ENCODE peak calls at places on chromosomes 3 and 15, in seven cellular contexts. C is MM.1S, W is suprapubic skin, D is tibial nerve, J is BJ, G is bronchial epithelial cell, I is IMR-90. K is an unnamed sample. For H3K27me3, the result is how much of the 10 kb centered on the place peaks cover.

GRCh38 chr3:135516143-135516542 is 449.4 kb upstream of the PPP2R3A start:
- DNase-seq in C (no peak), W (no peak), D (no peak), J (peak), G (peak), I (peak), K (peak)

GRCh38 chr15:23897576-23897975 is 210.5 kb upstream of the NDN start:
- DNase-seq in C (no peak), W (no peak), D (no peak), J (no peak), G (no peak), I (no peak), K (no peak)

GRCh38 chr3:33884204-33884561 is 85.8 kb downstream of the PDCD6IP start:
- DNase-seq in C (peak), W (no peak), D (no peak), J (no peak), G (no peak), I (no peak), K (peak)

GRCh38 chr15:94522125-94522524 is 290.8 kb downstream of the MCTP2 start:
- DNase-seq in C (no peak), W (no peak), D (no peak), J (no peak), G (peak), I (no peak), K (no peak)

GRCh38 chr3:197224034-197224444 is 74.4 kb downstream of the DLG1 start:
- DNase-seq in C (peak), W (no peak), D (no peak), J (no peak), G (peak), I (peak), K (peak)

GRCh38 chr3:139108253-139108969 is 63.7 kb upstream of the PRR23C start:
- DNase-seq in C (no peak), W (peak), D (no peak), J (no peak), G (no peak), I (no peak), K (no peak)

GRCh38 chr3:38114052-38114874 is 22.7 kb downstream of the ACAA1 start:
- DNase-seq in C (no peak), W (peak), D (no peak), J (no peak), G (no peak), I (no peak), K (no peak)

GRCh38 chr3:70820397-70820796 is 508.0 kb upstream of the MDFIC2 start:
- DNase-seq in C (no peak), W (no peak), D (no peak), J (no peak), G (no peak), I (no peak), K (no peak)

GRCh38 chr3:143576568-143577270 is 271.5 kb downstream of the SLC9A9 start:
- DNase-seq in C (no peak), W (no peak), D (no peak), J (no peak), G (no peak), I (no peak), K (no peak)

GRCh38 chr3:18393906-18394305 is 31.2 kb downstream of the SATB1 start:
- DNase-seq in C (no peak), W (no peak), D (no peak), J (no peak), G (peak), I (peak), K (no peak)

GRCh38 chr3:5072100-5072816 is 49.8 kb upstream of the ARL8B start:
- DNase-seq in C (no peak), W (peak), D (no peak), J (no peak), G (peak), I (no peak), K (no peak)

GRCh38 chr3:42755681-42756578 is 17.1 kb downstream of the CCDC13 start:
- DNase-seq in C (peak), W (no peak), D (no peak), J (no peak), G (no peak), I (peak), K (no peak)

GRCh38 chr15:47384316-47384715 is 333.0 kb upstream of the SEMA6D start:
- DNase-seq in C (no peak), W (no peak), D (no peak), J (peak), G (peak), I (peak), K (peak)

GRCh38 chr3:127997961-127998360 is 54.3 kb upstream of the SEC61A1 start:
- DNase-seq in C (no peak), W (no peak), D (no peak), J (no peak), G (peak), I (no peak), K (no peak)

GRCh38 chr3:193776626-193777025 is 183.6 kb downstream of the OPA1 start:
- DNase-seq in C (peak), W (no peak), D (no peak), J (no peak), G (no peak), I (no peak), K (no peak)

DNA sequence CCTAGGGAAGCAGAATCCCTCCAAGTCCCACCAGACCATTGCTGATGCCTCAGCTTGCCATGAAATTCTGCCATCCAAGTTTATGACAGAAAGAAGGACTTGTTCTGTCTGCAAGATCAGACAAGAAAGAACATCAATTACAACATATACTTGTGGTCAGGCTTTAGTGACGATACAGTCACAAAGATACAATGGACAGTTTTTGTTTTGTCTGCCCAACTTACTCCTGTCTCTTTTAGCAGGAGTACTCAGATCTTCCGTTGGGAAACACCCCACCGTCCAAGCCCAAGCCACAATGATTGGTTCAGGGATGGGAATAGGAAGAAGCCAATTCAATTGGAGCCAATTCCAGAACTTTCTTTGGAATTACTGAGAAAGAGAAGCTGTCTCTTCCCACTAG is 15.7 kb downstream of the KLHL6 start:
- DNase-seq in C (no peak), W (no peak), D (no peak), J (no peak), G (peak), I (no peak), K (no peak)
- H3K4me3 ChIP-seq in C (no peak), W (no peak), D (no peak), J (no peak), G (no peak), I (no peak), K (no peak)

DNA sequence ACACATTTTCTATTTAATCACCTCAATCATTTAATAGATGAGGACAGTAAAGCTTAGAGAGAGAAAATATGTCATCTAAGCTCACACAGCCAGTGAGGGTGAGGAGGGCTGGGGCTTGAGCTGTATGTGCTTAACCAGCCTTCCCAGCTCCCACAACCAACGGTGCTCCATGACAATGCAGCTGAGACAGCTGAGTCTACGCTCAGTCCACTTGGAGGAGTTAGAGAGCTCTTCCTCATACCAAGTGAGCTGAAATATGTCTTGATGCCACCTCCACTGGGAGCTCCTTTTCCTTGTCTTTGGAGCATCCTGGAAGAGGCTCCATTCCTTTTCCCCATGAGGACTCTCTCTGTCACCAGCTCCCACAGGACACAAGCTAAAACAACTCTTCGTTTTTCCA is 9.3 kb downstream of the HOMER2 start:
- DNase-seq in C (no peak), W (no peak), D (no peak), J (no peak), G (peak), I (no peak), K (no peak)
- TF ChIP-seq CTCF in C (no peak), W (no peak), D (no peak), J (no peak), G (peak), I (no peak), K (no peak)

DNA sequence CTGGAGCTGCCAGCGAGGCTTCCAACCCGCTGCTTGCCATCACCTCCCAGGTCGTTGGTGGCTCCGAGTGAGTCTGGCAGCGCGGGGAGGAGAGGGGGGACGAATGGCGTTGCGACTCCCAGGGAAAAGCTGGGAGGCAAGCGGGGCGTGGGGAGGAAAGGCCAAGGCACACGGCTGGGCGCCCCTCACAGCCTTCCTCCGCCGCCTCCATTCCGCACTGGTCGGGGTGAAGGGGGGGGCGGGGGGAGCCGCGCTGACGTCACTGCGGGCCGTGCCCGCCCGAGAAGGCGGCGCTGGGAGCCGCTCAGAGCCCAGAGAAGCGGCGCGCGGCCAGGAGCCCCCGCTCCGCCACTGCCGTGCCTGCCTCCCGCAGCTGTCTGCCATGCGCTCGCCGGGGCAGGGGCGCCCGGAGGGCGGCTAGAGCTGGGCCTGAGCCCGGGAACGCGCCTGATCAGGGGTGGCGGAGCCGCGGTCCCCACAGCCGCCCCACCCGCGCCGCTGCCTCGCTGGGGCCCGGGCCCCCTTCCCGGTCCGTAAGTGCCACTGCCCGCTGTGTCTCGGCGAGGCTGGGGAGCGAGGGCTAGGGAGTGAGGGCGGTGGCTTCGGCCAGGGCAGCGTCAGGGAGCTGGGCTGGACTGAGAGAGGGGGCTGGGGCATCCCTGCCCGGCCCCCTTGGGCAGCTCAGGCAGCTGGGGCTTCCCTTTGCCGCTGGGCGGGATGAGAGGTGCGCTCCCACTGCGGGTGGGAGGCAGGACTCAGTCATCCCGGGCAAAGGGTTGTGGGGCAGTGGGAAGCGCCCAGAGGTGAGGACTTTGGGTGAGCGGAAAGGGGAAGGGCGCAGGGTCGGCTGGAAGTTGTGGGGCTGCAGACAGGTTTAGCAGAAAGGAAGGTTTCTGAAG is 27.8 kb upstream of the POLG start:
- DNase-seq in C (no peak), W (no peak), D (no peak), J (no peak), G (no peak), I (no peak), K (no peak)
- H3K27me3 ChIP-seq in C (half or more), W (half or more), D (under half), J (half or more), G (half or more), I (half or more), K (half or more)

GRCh38 chr3:32841341-32841740 is 23.5 kb downstream of the TRIM71 start:
- DNase-seq in C (no peak), W (no peak), D (no peak), J (no peak), G (no peak), I (no peak), K (no peak)

GRCh38 chr3:32842531-32842931 is 24.7 kb downstream of the TRIM71 start:
- DNase-seq in C (peak), W (no peak), D (no peak), J (no peak), G (no peak), I (no peak), K (no peak)

GRCh38 chr3:32842987-32843386 is 25.2 kb downstream of the TRIM71 start:
- DNase-seq in C (no peak), W (no peak), D (no peak), J (no peak), G (no peak), I (no peak), K (no peak)

GRCh38 chr3:32843504-32844321 is 25.9 kb downstream of the TRIM71 start:
- DNase-seq in C (no peak), W (no peak), D (no peak), J (no peak), G (no peak), I (no peak), K (no peak)

DNA sequence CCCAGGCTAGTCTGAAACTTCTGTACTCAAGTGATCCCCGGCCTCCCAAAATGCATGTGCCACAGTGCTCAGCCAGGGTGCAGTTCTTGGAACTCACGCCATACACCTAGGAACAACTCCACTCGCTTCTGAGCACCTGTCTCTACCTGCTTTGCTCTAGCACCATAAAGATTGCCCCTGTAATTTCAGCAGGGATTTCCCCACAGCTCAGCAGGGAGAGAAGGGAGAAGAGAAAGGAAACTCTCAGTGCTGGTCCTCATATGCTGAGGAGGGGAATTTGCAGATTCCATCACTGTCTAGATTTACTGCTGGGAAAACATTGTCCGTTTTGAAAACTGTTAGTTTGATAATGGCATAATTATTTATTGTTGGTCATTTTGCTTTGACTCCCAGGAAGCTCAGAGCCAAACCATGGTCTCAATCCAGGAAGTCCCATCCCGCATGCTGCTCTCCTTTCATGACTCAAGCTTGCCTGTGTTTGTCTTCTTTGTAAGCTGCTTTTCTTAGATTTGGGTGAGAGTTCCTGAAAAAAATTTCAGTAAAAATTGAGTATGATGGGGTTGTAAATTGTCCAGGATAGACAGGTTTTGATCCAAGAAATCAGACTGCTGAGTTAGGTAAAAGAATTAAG is 24.2 kb downstream of the TRIM71 start:
- DNase-seq in C (no peak), W (no peak), D (no peak), J (no peak), G (peak), I (no peak), K (no peak)
- H3K4me3 ChIP-seq in C (no peak), W (no peak), D (no peak), J (no peak), G (no peak), I (no peak), K (no peak)

GRCh38 chr3:167694121-167694520 is 40.4 kb upstream of the WDR49 start:
- DNase-seq in C (no peak), W (no peak), D (no peak), J (no peak), G (no peak), I (no peak), K (no peak)

GRCh38 chr3:167691366-167691765 is 37.6 kb upstream of the WDR49 start:
- DNase-seq in C (peak), W (no peak), D (no peak), J (no peak), G (no peak), I (no peak), K (no peak)
- TF ChIP-seq CTCF in C (no peak), W (no peak), D (no peak), J (no peak), G (no peak), I (no peak), K (no peak)

GRCh38 chr15:52795464-52796227 is 5.5 kb upstream of the ONECUT1 start:
- DNase-seq in C (no peak), W (peak), D (no peak), J (no peak), G (no peak), I (no peak), K (no peak)
- H3K27me3 ChIP-seq in C (half or more), W (half or more), D (under half), J (half or more), G (half or more), I (half or more), K (half or more)